ENCODE peak calls at places on chromosomes 12 and 14, in ten cellular contexts. B, O, F, N, R, P, D, Z, C and H are unnamed samples.

GRCh38 chr14:86574026-86574777 is 1044.3 kb downstream of the FLRT2 start:
- DNase-seq in C (no peak), N (no peak), R (no peak), P (no peak), F (no peak), D (no peak), O (peak), B (no peak), Z (no peak), H (no peak)

GRCh38 chr12:121190523-121191031 is 19.4 kb upstream of the P2RX4 start:
- DNase-seq in Z (no peak), R (no peak), D (no peak), C (no peak), B (no peak), O (peak), N (no peak), F (no peak), P (no peak), H (no peak)

GRCh38 chr14:60164717-60165546 is at the start of gene DHRS7:
- DNase-seq in C (peak), D (peak), O (peak), P (peak), B (peak), N (peak), R (peak), F (peak), Z (peak), H (peak)

GRCh38 chr12:9334026-9334692 is 126.0 kb upstream of the PZP start:
- DNase-seq in P (no peak), N (no peak), F (no peak), Z (no peak), D (no peak), C (no peak), R (no peak), O (no peak), B (no peak), H (no peak)

GRCh38 chr12:108332791-108333382 is 6.2 kb downstream of the CMKLR1 start:
- DNase-seq in D (no peak), F (no peak), Z (no peak), R (no peak), O (no peak), B (no peak), N (no peak), C (no peak), P (no peak), H (peak)

GRCh38 chr12:46368684-46369083 is 3.9 kb downstream of the SLC38A2 start:
- DNase-seq in Z (no peak), N (no peak), P (no peak), R (no peak), O (peak), C (no peak), D (no peak), F (no peak), B (no peak), H (no peak)

GRCh38 chr12:128025856-128026255 is 241.1 kb upstream of the TMEM132C start:
- DNase-seq in F (no peak), C (no peak), B (no peak), D (no peak), Z (no peak), R (no peak), P (no peak), O (no peak), N (no peak), H (no peak)

GRCh38 chr14:52918486-52918885 is 32.4 kb downstream of the FERMT2 start:
- DNase-seq in B (no peak), F (peak), R (no peak), C (no peak), D (no peak), P (no peak), N (no peak), Z (peak), O (peak), H (peak)

GRCh38 chr14:73753887-73754880 is 40.0 kb upstream of the PNMA1 start:
- DNase-seq in C (no peak), D (no peak), B (peak), P (no peak), Z (peak), O (no peak), N (no peak), R (no peak), F (peak), H (peak)

GRCh38 chr12:53995311-53996187 is 4.4 kb upstream of the HOXC9 start:
- DNase-seq in D (no peak), P (no peak), Z (peak), F (no peak), R (no peak), B (peak), C (no peak), N (no peak), O (no peak), H (no peak)

GRCh38 chr12:6367065-6367968 is 8.0 kb downstream of the SCNN1A start:
- DNase-seq in R (peak), B (no peak), Z (peak), O (peak), F (peak), N (no peak), P (no peak), C (no peak), D (no peak), H (no peak)

GRCh38 chr14:75252254-75252837 is 26.3 kb upstream of the FOS start:
- DNase-seq in Z (no peak), R (no peak), D (no peak), F (no peak), O (no peak), N (no peak), C (no peak), B (peak), P (no peak), H (no peak)

GRCh38 chr12:127742231-127742630 is 524.7 kb upstream of the TMEM132C start:
- DNase-seq in F (no peak), R (no peak), N (no peak), B (no peak), O (no peak), D (no peak), Z (no peak), C (no peak), P (no peak), H (no peak)

GRCh38 chr12:98373019-98373554 is 142.3 kb upstream of the TMPO start:
- DNase-seq in D (peak), O (peak), F (no peak), P (no peak), N (no peak), B (peak), C (no peak), Z (no peak), R (no peak), H (peak)

GRCh38 chr12:44155349-44155748 is 319.5 kb downstream of the TMEM117 start:
- DNase-seq in Z (no peak), P (no peak), N (no peak), R (no peak), D (no peak), F (no peak), O (no peak), B (no peak), C (no peak), H (no peak)

GRCh38 chr12:104662203-104662602 is 205.5 kb downstream of the CHST11 start:
- DNase-seq in N (no peak), O (peak), C (no peak), R (no peak), B (no peak), P (no peak), F (no peak), D (no peak), Z (no peak), H (no peak)

GRCh38 chr12:2457215-2458112 is 337.3 kb upstream of the FKBP4 start:
- DNase-seq in B (no peak), P (no peak), Z (no peak), O (no peak), C (no peak), F (no peak), R (no peak), D (no peak), N (no peak), H (no peak)

GRCh38 chr12:75135021-75135420 is 74.6 kb downstream of the KCNC2 start:
- DNase-seq in B (no peak), D (no peak), R (no peak), C (no peak), Z (no peak), F (no peak), O (no peak), N (no peak), P (no peak), H (no peak)

GRCh38 chr14:39060818-39061437 is 42.1 kb downstream of the SEC23A start:
- DNase-seq in N (no peak), D (no peak), R (no peak), C (no peak), P (no peak), B (no peak), F (no peak), Z (no peak), O (no peak), H (no peak)

GRCh38 chr14:73949752-73950734 is at the start of the genes COQ6 and FAM161B:
- DNase-seq in F (peak), Z (peak), O (peak), B (peak), C (peak), R (peak), N (peak), P (peak), D (peak), H (peak)

GRCh38 chr12:124734224-124734788 is 129.4 kb downstream of the SCARB1 start:
- DNase-seq in D (no peak), Z (no peak), P (no peak), R (no peak), C (no peak), N (no peak), B (no peak), F (no peak), O (no peak), H (no peak)

GRCh38 chr14:59474172-59474571 is 9.0 kb upstream of the GPR135 start:
- DNase-seq in B (no peak), C (no peak), O (peak), F (no peak), N (no peak), Z (no peak), R (no peak), D (no peak), P (no peak), H (no peak)

GRCh38 chr12:6635856-6636521 is at the start of gene LPAR5:
- DNase-seq in D (no peak), R (no peak), B (peak), N (no peak), C (no peak), O (peak), Z (peak), P (no peak), F (no peak), H (no peak)

GRCh38 chr14:104184911-104185499 is 46.6 kb downstream of the KIF26A start:
- DNase-seq in O (peak), R (no peak), B (peak), N (no peak), Z (no peak), P (no peak), C (no peak), D (peak), F (no peak), H (no peak)

GRCh38 chr12:40662366-40662765 is 29.9 kb upstream of the CNTN1 start:
- DNase-seq in B (no peak), P (no peak), O (no peak), N (no peak), C (no peak), R (no peak), F (no peak), D (no peak), Z (no peak), H (no peak)

GRCh38 chr14:78278464-78278863 is 108.3 kb downstream of the NRXN3 start:
- DNase-seq in O (no peak), P (no peak), Z (no peak), N (no peak), B (no peak), R (no peak), D (peak), F (no peak), C (no peak), H (no peak)

GRCh38 chr12:73863541-73863940 is 674.1 kb upstream of the ATXN7L3B start:
- DNase-seq in C (no peak), O (peak), F (no peak), N (no peak), R (no peak), D (no peak), B (no peak), P (no peak), Z (no peak), H (no peak)

GRCh38 chr12:52006726-52007157 is at the start of gene TAMALIN:
- DNase-seq in O (peak), P (no peak), R (peak), D (peak), F (peak), N (no peak), B (no peak), C (peak), Z (peak), H (no peak)

GRCh38 chr14:23483216-23483854 is 13.8 kb downstream of the NGDN start:
- DNase-seq in C (no peak), N (no peak), O (peak), D (peak), F (no peak), P (no peak), Z (peak), R (no peak), B (peak), H (peak)

GRCh38 chr12:65881348-65881961 is 57.2 kb downstream of the HMGA2 start:
- DNase-seq in N (no peak), C (no peak), B (no peak), F (no peak), P (peak), D (no peak), Z (no peak), O (peak), R (no peak), H (no peak)

GRCh38 chr12:108854453-108855283 is 2.7 kb downstream of the SSH1 start:
- DNase-seq in O (peak), R (no peak), F (no peak), C (no peak), Z (no peak), N (no peak), P (peak), B (no peak), D (no peak), H (no peak)

GRCh38 chr14:101500681-101501080 is 60.6 kb upstream of the DIO3 start:
- DNase-seq in D (no peak), Z (no peak), O (no peak), N (no peak), F (no peak), P (peak), R (no peak), C (no peak), B (no peak), H (no peak)

GRCh38 chr14:52694761-52695480 is 437 bp downstream of the ERO1A start:
- DNase-seq in D (no peak), C (peak), Z (peak), B (peak), F (peak), R (peak), O (peak), N (no peak), P (no peak), H (peak)

GRCh38 chr12:26277511-26278246 is 82.3 kb downstream of the SSPN start:
- DNase-seq in N (no peak), F (no peak), C (no peak), B (no peak), D (no peak), P (no peak), R (no peak), O (no peak), Z (no peak), H (no peak)

GRCh38 chr12:118498171-118498570 is 121.8 kb downstream of the SUDS3 start:
- DNase-seq in F (no peak), B (peak), P (no peak), O (no peak), C (no peak), N (no peak), Z (no peak), D (no peak), R (no peak), H (no peak)

GRCh38 chr14:78697341-78697740 is 527.2 kb downstream of the NRXN3 start:
- DNase-seq in N (no peak), B (peak), P (no peak), R (no peak), Z (no peak), D (peak), C (no peak), O (peak), F (no peak), H (no peak)